ENCODE peak calls at places on chromosomes 1 and 21, in eight cellular contexts. G is tibial artery, U is keratinocyte, F is dorsolateral prefrontal cortex, R is HL-60, M is GM13977, C is right atrium auricular region, P is fibroblast of villous mesenchyme. A is an unnamed sample.

GRCh38 chr1:34361781-34362357 is 185.2 kb downstream of the C1orf94 start:
- DNase-seq in U (no peak), F (no peak), R (no peak), M (no peak), P (no peak), C (no peak), G (no peak), A (no peak)

GRCh38 chr1:209483691-209484090 is 99.8 kb upstream of the CAMK1G start:
- DNase-seq in G (no peak), U (no peak), M (no peak), F (no peak), C (no peak), P (no peak), R (no peak), A (no peak)

GRCh38 chr1:240732390-240732789 is 120.4 kb upstream of the GREM2 start:
- DNase-seq in C (no peak), G (no peak), P (peak; percentile 64), M (peak; percentile 67), U (no peak), R (no peak), F (no peak), A (peak; percentile 70)

GRCh38 chr1:152912900-152913299 is 4.6 kb downstream of the IVL start:
- DNase-seq in P (no peak), M (no peak), U (peak; percentile 82), F (no peak), R (no peak), C (no peak), G (no peak), A (no peak)

GRCh38 chr1:152487871-152488270 is 22.7 kb upstream of the LCE5A start:
- DNase-seq in M (no peak), R (no peak), G (no peak), U (no peak), P (no peak), C (no peak), F (no peak), A (no peak)

GRCh38 chr1:223726380-223727001 is 14.2 kb downstream of the CAPN2 start:
- DNase-seq in P (peak; percentile 91), R (no peak), M (peak; percentile 81), G (peak; percentile 84), U (peak; percentile 83), F (no peak), C (peak; percentile 89), A (no peak)

GRCh38 chr1:16145030-16145987 is 10.6 kb downstream of the EPHA2 start:
- DNase-seq in C (peak; percentile 91), P (peak; percentile 88), G (peak; percentile 89), R (no peak), U (no peak), F (peak; percentile 23), M (no peak), A (no peak)

GRCh38 chr1:22275626-22276395 is 132.9 kb upstream of the WNT4 start:
- DNase-seq in F (peak; percentile 9), M (peak; percentile 84), C (no peak), R (no peak), G (no peak), P (peak; percentile 56), U (peak; percentile 23), A (peak; percentile 38)

GRCh38 chr1:214548988-214549387 is 2.4 kb downstream of the PTPN14 start:
- DNase-seq in R (no peak), G (no peak), F (no peak), C (peak; percentile 79), M (no peak), P (peak; percentile 44), U (no peak), A (no peak)

GRCh38 chr1:244353572-244354091 is 98.1 kb downstream of the ADSS2 start:
- DNase-seq in M (no peak), C (peak; percentile 76), G (peak; percentile 76), F (no peak), R (no peak), P (peak; percentile 83), U (peak; percentile 44), A (no peak)

GRCh38 chr1:2880812-2881295 is 79.4 kb upstream of the TTC34 start:
- DNase-seq in M (no peak), G (no peak), C (no peak), F (no peak), R (no peak), P (no peak), U (no peak), A (no peak)

GRCh38 chr1:15803380-15803779 is 4.1 kb downstream of the UQCRHL start:
- DNase-seq in F (no peak), R (no peak), C (no peak), P (no peak), G (no peak), U (no peak), M (peak; percentile 55), A (no peak)

GRCh38 chr21:36038701-36039497 is 21.4 kb downstream of the SETD4 start:
- DNase-seq in G (no peak), M (no peak), U (no peak), C (no peak), F (no peak), R (no peak), P (no peak), A (no peak)

GRCh38 chr21:36034211-36034913 is 26.0 kb downstream of the SETD4 start:
- DNase-seq in P (no peak), M (no peak), C (no peak), G (no peak), U (no peak), F (no peak), R (no peak), A (no peak)

GRCh38 chr21:36039861-36040260 is 20.5 kb downstream of the SETD4 start:
- DNase-seq in R (no peak), U (no peak), G (no peak), C (no peak), M (no peak), P (no peak), F (no peak), A (no peak)

GRCh38 chr21:36032647-36033406 is 27.5 kb downstream of the SETD4 start:
- DNase-seq in R (no peak), G (no peak), C (no peak), U (no peak), F (no peak), M (no peak), P (no peak), A (no peak)

DNA sequence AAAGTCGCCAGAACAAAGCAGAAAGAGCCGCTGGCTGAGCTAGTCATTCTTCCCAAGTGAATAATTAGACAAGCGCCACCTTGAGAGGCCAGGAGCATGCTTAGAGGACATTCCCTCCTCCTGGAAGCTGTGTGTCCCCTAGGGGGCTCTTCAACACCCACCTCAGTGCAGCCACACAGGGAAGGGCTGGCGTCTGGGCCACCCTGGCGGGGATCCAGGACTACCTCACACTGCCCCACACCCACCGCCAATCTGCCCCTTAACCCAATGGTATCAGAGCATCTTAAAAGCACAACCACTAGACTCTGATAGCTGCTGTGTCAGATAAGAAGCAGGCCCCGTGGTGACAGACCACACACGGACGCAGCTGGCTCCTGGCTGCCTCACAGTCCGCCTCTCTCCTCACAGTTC is 24.9 kb downstream of the SETD4 start:
- DNase-seq in F (no peak), G (no peak), M (no peak), U (no peak), R (no peak), C (no peak), P (no peak), A (no peak)
- TF ChIP-seq CTCF in F (no peak), G (no peak), M (no peak), U (no peak), R (no peak), C (no peak), P (no peak), A (no peak)

DNA sequence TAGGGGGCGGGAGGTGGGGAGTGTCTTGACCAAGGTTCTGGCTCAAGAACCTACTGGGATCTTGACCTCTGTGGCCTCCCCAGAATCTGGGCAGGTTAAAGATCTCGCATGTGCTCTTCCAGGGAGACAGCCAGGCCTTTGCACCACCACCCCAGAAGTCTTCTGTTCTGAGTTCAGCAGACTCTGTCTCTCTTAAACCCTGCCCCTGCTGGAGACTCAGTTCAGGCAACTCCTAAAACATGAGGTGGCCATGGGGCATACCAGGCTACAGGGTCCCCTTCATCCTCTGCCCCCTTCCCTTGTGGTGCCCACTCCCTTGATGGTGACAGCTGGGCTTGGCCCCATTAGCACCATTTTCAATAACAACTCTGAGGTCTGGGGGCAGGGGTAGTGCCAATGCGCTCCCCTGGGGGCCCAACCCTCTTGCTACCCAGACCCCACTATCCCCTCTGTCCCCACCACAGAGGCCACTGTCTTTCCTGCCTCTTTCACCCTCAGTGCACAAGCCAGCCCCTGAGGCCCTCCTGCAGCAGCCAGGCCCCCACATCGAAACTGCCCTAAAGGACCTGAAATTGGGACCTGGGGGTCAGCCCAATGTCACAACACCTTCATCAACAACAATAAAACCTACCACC is 132.7 kb upstream of the RUNX3 start:
- DNase-seq in G (no peak), C (no peak), R (no peak), F (no peak), M (no peak), U (no peak), P (no peak), A (no peak)
- TF ChIP-seq CTCF in G (no peak), C (no peak), R (no peak), F (no peak), M (no peak), U (no peak), P (no peak), A (no peak)

DNA sequence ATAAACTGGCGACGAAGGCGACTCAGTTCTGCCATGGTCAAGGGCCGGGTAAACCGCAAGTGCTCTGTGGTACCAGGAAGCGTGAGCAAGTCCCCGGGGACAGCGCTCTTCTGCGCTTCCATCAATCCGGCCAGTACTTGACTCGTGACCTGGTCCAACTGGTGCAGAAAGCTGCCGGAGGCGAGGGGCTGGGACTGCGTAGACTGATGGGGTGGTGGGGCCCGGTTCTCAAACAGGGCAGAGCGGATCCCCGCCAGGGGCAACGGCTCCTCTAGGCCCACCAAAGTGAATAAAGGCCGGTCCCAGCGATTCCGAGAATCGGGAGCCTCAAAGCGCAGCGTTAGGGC is 852 bp downstream of the KTI12 start:
- DNase-seq in G (peak; percentile 73), P (peak; percentile 77), R (peak; percentile 50), U (no peak), F (peak; percentile 16), C (peak; percentile 59), M (peak; percentile 40), A (no peak)
- TF ChIP-seq CTCF in G (no peak), P (no peak), R (no peak), U (no peak), F (no peak), C (no peak), M (no peak), A (no peak)

GRCh38 chr1:100927276-100927675 is 31.4 kb downstream of the SLC30A7 start:
- DNase-seq in G (no peak), R (no peak), F (no peak), C (no peak), P (no peak), M (no peak), U (no peak), A (no peak)

GRCh38 chr1:100924991-100925390 is 29.1 kb downstream of the SLC30A7 start:
- DNase-seq in F (no peak), G (no peak), P (no peak), M (no peak), U (no peak), C (no peak), R (no peak), A (no peak)

GRCh38 chr1:100926240-100926639 is 30.4 kb downstream of the SLC30A7 start:
- DNase-seq in C (no peak), F (no peak), U (no peak), R (no peak), G (no peak), P (no peak), M (no peak), A (no peak)

GRCh38 chr1:100930494-100930893 is 34.6 kb downstream of the SLC30A7 start:
- DNase-seq in R (no peak), P (no peak), F (no peak), G (no peak), C (no peak), U (no peak), M (no peak), A (no peak)

GRCh38 chr1:100928128-100928527 is 32.2 kb downstream of the SLC30A7 start:
- DNase-seq in R (no peak), C (no peak), F (no peak), M (no peak), P (no peak), G (no peak), U (no peak), A (no peak)
- TF ChIP-seq CTCF in R (no peak), C (no peak), F (no peak), M (peak; percentile 10), P (no peak), G (no peak), U (no peak), A (no peak)

A was measured in D721Med.